ENCODE peak calls at places on chromosome 4, in eight cellular contexts. One of them, this sample, is unnamed.
A peak's percentile ranks its signal among the peaks of the same experiment; 100 is the strongest.

GRCh38 chr4:156790866-156791265 is 180.7 kb downstream of the PDGFC start:
- DNase-seq in HAP-1: peak; percentile 47
- DNase-seq in right atrium auricular region: no peak
- DNase-seq in iPS DF 6.9: no peak
- DNase-seq in stomach: no peak
- DNase-seq in ovary: no peak
- DNase-seq in left ventricle myocardium inferior: no peak
- DNase-seq in effector memory CD4-positive, alpha-beta T cell: no peak
- DNase-seq in this sample: no peak

GRCh38 chr4:51853027-51853682 is 10.2 kb downstream of the DCUN1D4 start:
- DNase-seq in HAP-1: no peak
- DNase-seq in right atrium auricular region: no peak
- DNase-seq in iPS DF 6.9: no peak
- DNase-seq in stomach: peak; percentile 36
- DNase-seq in ovary: no peak
- DNase-seq in left ventricle myocardium inferior: no peak
- DNase-seq in effector memory CD4-positive, alpha-beta T cell: no peak
- DNase-seq in this sample: no peak

GRCh38 chr4:126731062-126731461 is 901.7 kb upstream of the INTU start:
- DNase-seq in HAP-1: no peak
- DNase-seq in right atrium auricular region: no peak
- DNase-seq in iPS DF 6.9: no peak
- DNase-seq in stomach: no peak
- DNase-seq in ovary: no peak
- DNase-seq in left ventricle myocardium inferior: no peak
- DNase-seq in effector memory CD4-positive, alpha-beta T cell: no peak
- DNase-seq in this sample: no peak

GRCh38 chr4:18390655-18391369 is 369.3 kb upstream of the LCORL start:
- DNase-seq in HAP-1: no peak
- DNase-seq in right atrium auricular region: no peak
- DNase-seq in iPS DF 6.9: no peak
- DNase-seq in stomach: no peak
- DNase-seq in ovary: no peak
- DNase-seq in left ventricle myocardium inferior: no peak
- DNase-seq in effector memory CD4-positive, alpha-beta T cell: no peak
- DNase-seq in this sample: no peak

GRCh38 chr4:6198278-6198677 is 2.1 kb downstream of the JAKMIP1 start:
- DNase-seq in HAP-1: no peak
- DNase-seq in right atrium auricular region: no peak
- DNase-seq in iPS DF 6.9: no peak
- DNase-seq in stomach: no peak
- DNase-seq in ovary: no peak
- DNase-seq in left ventricle myocardium inferior: no peak
- DNase-seq in effector memory CD4-positive, alpha-beta T cell: peak; percentile 58
- DNase-seq in this sample: no peak

GRCh38 chr4:93317571-93317970 is 511.0 kb upstream of the ATOH1 start:
- DNase-seq in HAP-1: no peak
- DNase-seq in right atrium auricular region: no peak
- DNase-seq in iPS DF 6.9: no peak
- DNase-seq in stomach: no peak
- DNase-seq in ovary: no peak
- DNase-seq in left ventricle myocardium inferior: no peak
- DNase-seq in effector memory CD4-positive, alpha-beta T cell: no peak
- DNase-seq in this sample: no peak

GRCh38 chr4:121758896-121759568 is 5.9 kb downstream of the SMIM43 start:
- DNase-seq in HAP-1: no peak
- DNase-seq in right atrium auricular region: no peak
- DNase-seq in iPS DF 6.9: no peak
- DNase-seq in stomach: no peak
- DNase-seq in ovary: no peak
- DNase-seq in left ventricle myocardium inferior: no peak
- DNase-seq in effector memory CD4-positive, alpha-beta T cell: no peak
- DNase-seq in this sample: no peak

GRCh38 chr4:11765849-11766453 is 337.3 kb upstream of the HS3ST1 start:
- DNase-seq in HAP-1: no peak
- DNase-seq in right atrium auricular region: no peak
- DNase-seq in iPS DF 6.9: peak; percentile 5
- DNase-seq in stomach: no peak
- DNase-seq in ovary: no peak
- DNase-seq in left ventricle myocardium inferior: no peak
- DNase-seq in effector memory CD4-positive, alpha-beta T cell: no peak
- DNase-seq in this sample: no peak

GRCh38 chr4:93791570-93792195 is 36.9 kb upstream of the ATOH1 start:
- DNase-seq in HAP-1: peak; percentile 66
- DNase-seq in right atrium auricular region: no peak
- DNase-seq in iPS DF 6.9: peak; percentile 47
- DNase-seq in stomach: peak; percentile 59
- DNase-seq in ovary: peak; percentile 25
- DNase-seq in left ventricle myocardium inferior: no peak
- DNase-seq in effector memory CD4-positive, alpha-beta T cell: no peak
- DNase-seq in this sample: peak; percentile 37

GRCh38 chr4:110487873-110488272 is 11.9 kb downstream of the ENPEP start:
- DNase-seq in HAP-1: peak; percentile 94
- DNase-seq in right atrium auricular region: no peak
- DNase-seq in iPS DF 6.9: no peak
- DNase-seq in stomach: no peak
- DNase-seq in ovary: no peak
- DNase-seq in left ventricle myocardium inferior: no peak
- DNase-seq in effector memory CD4-positive, alpha-beta T cell: no peak
- DNase-seq in this sample: no peak

GRCh38 chr4:109559983-109560686 is at the start of gene MCUB:
- DNase-seq in HAP-1: peak; percentile 89
- DNase-seq in right atrium auricular region: peak; percentile 90
- DNase-seq in iPS DF 6.9: no peak
- DNase-seq in stomach: peak; percentile 79
- DNase-seq in ovary: peak; percentile 81
- DNase-seq in left ventricle myocardium inferior: peak; percentile 89
- DNase-seq in effector memory CD4-positive, alpha-beta T cell: peak; percentile 82
- DNase-seq in this sample: peak; percentile 79

GRCh38 chr4:157514711-157515110 is 294.2 kb downstream of the GRIA2 start:
- DNase-seq in HAP-1: no peak
- DNase-seq in right atrium auricular region: no peak
- DNase-seq in iPS DF 6.9: peak; percentile 20
- DNase-seq in stomach: no peak
- DNase-seq in ovary: no peak
- DNase-seq in left ventricle myocardium inferior: no peak
- DNase-seq in effector memory CD4-positive, alpha-beta T cell: no peak
- DNase-seq in this sample: no peak

GRCh38 chr4:174869334-174869733 is 40.3 kb upstream of the GLRA3 start:
- DNase-seq in HAP-1: no peak
- DNase-seq in right atrium auricular region: no peak
- DNase-seq in iPS DF 6.9: no peak
- DNase-seq in stomach: no peak
- DNase-seq in ovary: no peak
- DNase-seq in left ventricle myocardium inferior: no peak
- DNase-seq in effector memory CD4-positive, alpha-beta T cell: no peak
- DNase-seq in this sample: no peak

GRCh38 chr4:6492027-6492590 is 19.7 kb upstream of the PPP2R2C start:
- DNase-seq in HAP-1: no peak
- DNase-seq in right atrium auricular region: no peak
- DNase-seq in iPS DF 6.9: no peak
- DNase-seq in stomach: no peak
- DNase-seq in ovary: no peak
- DNase-seq in left ventricle myocardium inferior: no peak
- DNase-seq in effector memory CD4-positive, alpha-beta T cell: no peak
- DNase-seq in this sample: peak; percentile 17

GRCh38 chr4:170139764-170140163 is 50.0 kb upstream of the AADAT start:
- DNase-seq in HAP-1: no peak
- DNase-seq in right atrium auricular region: no peak
- DNase-seq in iPS DF 6.9: no peak
- DNase-seq in stomach: no peak
- DNase-seq in ovary: no peak
- DNase-seq in left ventricle myocardium inferior: no peak
- DNase-seq in effector memory CD4-positive, alpha-beta T cell: no peak
- DNase-seq in this sample: no peak

GRCh38 chr4:53132117-53132889 is 233.6 kb downstream of the SCFD2 start:
- DNase-seq in HAP-1: no peak
- DNase-seq in right atrium auricular region: no peak
- DNase-seq in iPS DF 6.9: no peak
- DNase-seq in stomach: no peak
- DNase-seq in ovary: no peak
- DNase-seq in left ventricle myocardium inferior: no peak
- DNase-seq in effector memory CD4-positive, alpha-beta T cell: no peak
- DNase-seq in this sample: no peak

GRCh38 chr4:146621-147020 is 22.3 kb downstream of the ZNF718 start:
- DNase-seq in HAP-1: no peak
- DNase-seq in right atrium auricular region: no peak
- DNase-seq in iPS DF 6.9: no peak
- DNase-seq in stomach: no peak
- DNase-seq in ovary: no peak
- DNase-seq in left ventricle myocardium inferior: no peak
- DNase-seq in effector memory CD4-positive, alpha-beta T cell: no peak
- DNase-seq in this sample: no peak

GRCh38 chr4:151031831-151032605 is 16.9 kb upstream of the LRBA start:
- DNase-seq in HAP-1: no peak
- DNase-seq in right atrium auricular region: no peak
- DNase-seq in iPS DF 6.9: no peak
- DNase-seq in stomach: no peak
- DNase-seq in ovary: no peak
- DNase-seq in left ventricle myocardium inferior: no peak
- DNase-seq in effector memory CD4-positive, alpha-beta T cell: no peak
- DNase-seq in this sample: no peak

GRCh38 chr4:173538148-173538902 is 8.3 kb upstream of the HAND2 start:
- DNase-seq in HAP-1: no peak
- DNase-seq in right atrium auricular region: no peak
- DNase-seq in iPS DF 6.9: no peak
- DNase-seq in stomach: no peak
- DNase-seq in ovary: peak; percentile 47
- DNase-seq in left ventricle myocardium inferior: peak; percentile 74
- DNase-seq in effector memory CD4-positive, alpha-beta T cell: no peak
- DNase-seq in this sample: no peak

GRCh38 chr4:173535932-173536331 is 5.9 kb upstream of the HAND2 start:
- DNase-seq in HAP-1: no peak
- DNase-seq in right atrium auricular region: no peak
- DNase-seq in iPS DF 6.9: no peak
- DNase-seq in stomach: no peak
- DNase-seq in ovary: no peak
- DNase-seq in left ventricle myocardium inferior: no peak
- DNase-seq in effector memory CD4-positive, alpha-beta T cell: no peak
- DNase-seq in this sample: no peak

GRCh38 chr4:173537628-173538147 is 7.7 kb upstream of the HAND2 start:
- DNase-seq in HAP-1: no peak
- DNase-seq in right atrium auricular region: no peak
- DNase-seq in iPS DF 6.9: no peak
- DNase-seq in stomach: no peak
- DNase-seq in ovary: no peak
- DNase-seq in left ventricle myocardium inferior: no peak
- DNase-seq in effector memory CD4-positive, alpha-beta T cell: no peak
- DNase-seq in this sample: no peak

GRCh38 chr4:173535165-173535737 is 5.2 kb upstream of the HAND2 start:
- DNase-seq in HAP-1: no peak
- DNase-seq in right atrium auricular region: no peak
- DNase-seq in iPS DF 6.9: no peak
- DNase-seq in stomach: no peak
- DNase-seq in ovary: no peak
- DNase-seq in left ventricle myocardium inferior: no peak
- DNase-seq in effector memory CD4-positive, alpha-beta T cell: no peak
- DNase-seq in this sample: no peak

DNA sequence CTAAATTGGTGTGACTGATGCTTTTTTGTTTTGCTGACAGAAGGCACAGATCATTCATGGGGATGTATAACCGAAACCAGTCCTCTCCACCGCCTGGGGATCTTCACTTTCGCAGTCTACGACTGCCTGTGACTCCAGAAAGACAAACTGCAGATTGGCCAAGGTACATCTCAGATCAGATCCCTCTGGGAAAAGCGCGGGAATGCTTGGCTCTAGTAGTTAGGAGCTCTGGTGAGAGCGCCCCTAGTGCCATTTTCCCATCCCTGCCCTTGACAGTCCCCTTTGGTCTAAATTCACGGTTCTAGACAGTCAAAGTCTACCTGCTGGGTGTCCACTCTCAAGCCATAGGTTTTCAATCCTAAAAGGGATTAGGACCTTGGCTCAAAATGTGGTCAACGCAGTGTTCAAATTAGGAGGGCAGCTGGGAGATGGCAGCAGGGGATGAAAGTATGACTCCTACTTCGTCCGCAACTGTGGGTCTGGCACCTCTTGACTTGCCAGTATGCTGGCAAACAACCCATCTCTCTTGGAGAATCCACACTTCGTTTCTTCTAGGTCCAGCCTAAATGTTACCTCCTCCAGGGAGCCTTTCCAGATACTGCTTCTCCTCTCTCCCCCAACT is 6.9 kb upstream of the HAND2 start:
- DNase-seq in HAP-1: no peak
- DNase-seq in right atrium auricular region: peak; percentile 67
- DNase-seq in iPS DF 6.9: no peak
- DNase-seq in stomach: no peak
- DNase-seq in ovary: no peak
- DNase-seq in left ventricle myocardium inferior: no peak
- DNase-seq in effector memory CD4-positive, alpha-beta T cell: no peak
- DNase-seq in this sample: no peak
- H3K27me3 ChIP-seq in HAP-1: peaks cover 70% of the 10 kb centered on the region
- H3K27me3 ChIP-seq in right atrium auricular region: no peaks in the 10 kb centered on the region
- H3K27me3 ChIP-seq in iPS DF 6.9: peaks cover 82% of the 10 kb centered on the region
- H3K27me3 ChIP-seq in stomach: peaks cover 82% of the 10 kb centered on the region
- H3K27me3 ChIP-seq in ovary: no peaks in the 10 kb centered on the region
- H3K27me3 ChIP-seq in left ventricle myocardium inferior: peaks cover 87% of the 10 kb centered on the region
- H3K27me3 ChIP-seq in effector memory CD4-positive, alpha-beta T cell: peaks cover 68% of the 10 kb centered on the region
- H3K27me3 ChIP-seq in this sample: peaks cover 15% of the 10 kb centered on the region

GRCh38 chr4:47326067-47326466 is 137.4 kb downstream of the COMMD8 start:
- DNase-seq in HAP-1: no peak
- DNase-seq in right atrium auricular region: no peak
- DNase-seq in iPS DF 6.9: no peak
- DNase-seq in stomach: no peak
- DNase-seq in ovary: no peak
- DNase-seq in left ventricle myocardium inferior: no peak
- DNase-seq in effector memory CD4-positive, alpha-beta T cell: no peak
- DNase-seq in this sample: no peak
- H3K27me3 ChIP-seq in HAP-1: no peaks in the 10 kb centered on the region
- H3K27me3 ChIP-seq in right atrium auricular region: no peaks in the 10 kb centered on the region
- H3K27me3 ChIP-seq in iPS DF 6.9: no peaks in the 10 kb centered on the region
- H3K27me3 ChIP-seq in stomach: no peaks in the 10 kb centered on the region
- H3K27me3 ChIP-seq in ovary: no peaks in the 10 kb centered on the region
- H3K27me3 ChIP-seq in left ventricle myocardium inferior: no peaks in the 10 kb centered on the region
- H3K27me3 ChIP-seq in effector memory CD4-positive, alpha-beta T cell: no peaks in the 10 kb centered on the region
- H3K27me3 ChIP-seq in this sample: no peaks in the 10 kb centered on the region

DNA sequence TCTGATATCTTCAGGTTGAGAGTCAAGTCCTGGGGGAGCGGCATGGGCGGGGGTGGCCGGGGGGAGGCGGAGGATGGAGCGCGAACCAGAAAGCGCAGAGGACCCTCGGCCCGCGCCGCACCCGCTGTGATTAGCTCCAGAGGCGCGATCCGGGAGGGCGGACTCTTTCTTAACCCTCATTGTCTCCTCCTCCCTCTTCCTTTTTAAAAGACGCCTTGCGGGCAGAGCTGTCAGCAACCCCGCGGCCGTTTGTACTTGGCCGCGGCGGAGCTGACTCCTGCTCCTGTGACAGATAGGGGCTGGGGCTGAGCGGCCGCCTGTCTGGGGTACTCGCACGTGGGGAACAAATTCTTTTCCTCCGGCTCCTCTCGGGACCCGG is at the start of gene SHISA3:
- DNase-seq in HAP-1: peak; percentile 92
- DNase-seq in right atrium auricular region: no peak
- DNase-seq in iPS DF 6.9: no peak
- DNase-seq in stomach: no peak
- DNase-seq in ovary: no peak
- DNase-seq in left ventricle myocardium inferior: peak; percentile 56
- DNase-seq in effector memory CD4-positive, alpha-beta T cell: no peak
- DNase-seq in this sample: no peak
- H3K27me3 ChIP-seq in HAP-1: no peaks in the 10 kb centered on the region
- H3K27me3 ChIP-seq in right atrium auricular region: peaks cover 6% of the 10 kb centered on the region
- H3K27me3 ChIP-seq in iPS DF 6.9: peaks cover 34% of the 10 kb centered on the region
- H3K27me3 ChIP-seq in stomach: peaks cover 44% of the 10 kb centered on the region
- H3K27me3 ChIP-seq in ovary: no peaks in the 10 kb centered on the region
- H3K27me3 ChIP-seq in left ventricle myocardium inferior: peaks cover 46% of the 10 kb centered on the region
- H3K27me3 ChIP-seq in effector memory CD4-positive, alpha-beta T cell: peaks cover 14% of the 10 kb centered on the region
- H3K27me3 ChIP-seq in this sample: no peaks in the 10 kb centered on the region

GRCh38 chr4:83390965-83391364 is 56.3 kb upstream of the HPSE start:
- DNase-seq in HAP-1: no peak
- DNase-seq in right atrium auricular region: no peak
- DNase-seq in iPS DF 6.9: no peak
- DNase-seq in stomach: no peak
- DNase-seq in ovary: no peak
- DNase-seq in left ventricle myocardium inferior: no peak
- DNase-seq in effector memory CD4-positive, alpha-beta T cell: no peak
- DNase-seq in this sample: no peak
- H3K27me3 ChIP-seq in HAP-1: no peaks in the 10 kb centered on the region
- H3K27me3 ChIP-seq in right atrium auricular region: no peaks in the 10 kb centered on the region
- H3K27me3 ChIP-seq in iPS DF 6.9: peaks cover 19% of the 10 kb centered on the region
- H3K27me3 ChIP-seq in stomach: no peaks in the 10 kb centered on the region
- H3K27me3 ChIP-seq in ovary: no peaks in the 10 kb centered on the region
- H3K27me3 ChIP-seq in left ventricle myocardium inferior: no peaks in the 10 kb centered on the region
- H3K27me3 ChIP-seq in effector memory CD4-positive, alpha-beta T cell: no peaks in the 10 kb centered on the region
- H3K27me3 ChIP-seq in this sample: no peaks in the 10 kb centered on the region

This sample was measured in lung.